ENCODE peak calls at places on chromosomes 5 and 9, in four cellular contexts. F is Ammon's horn; C is stimulated activated CD8-positive, alpha-beta memory T cell treated with anti-CD3 and anti-CD28 coated beads, Interleukin-2, amount 100 ng/mL, for 48 hours; T is activated effector memory CD4-positive, alpha-beta T cell treated with anti-CD3 and anti-CD28 coated beads, Interleukin-2, amount 50 U/mL, for 16 hours. V is an unnamed sample.

GRCh38 chr5:760363-761205 is 23.9 kb downstream of the ZDHHC11B start:
- DNase-seq in F (peak), C (no peak), T (peak), V (no peak)

GRCh38 chr9:653856-654387 is 187.6 kb upstream of the DMRT1 start:
- DNase-seq in F (no peak), C (no peak), T (no peak), V (no peak)

GRCh38 chr9:128945798-128946501 is 1.5 kb downstream of the DOLK start:
- DNase-seq in F (no peak), C (no peak), T (peak), V (no peak)

GRCh38 chr5:154211611-154212390 is 21.3 kb downstream of the GALNT10 start:
- DNase-seq in F (no peak), C (no peak), T (no peak), V (no peak)

GRCh38 chr5:77957-78804 is 13.8 kb upstream of the PLEKHG4B start:
- DNase-seq in F (no peak), C (peak), T (no peak), V (no peak)

GRCh38 chr5:5544094-5544663 is 121.7 kb downstream of the ICE1 start:
- DNase-seq in F (no peak), C (no peak), T (no peak), V (no peak)

GRCh38 chr5:16931334-16932110 is 4.6 kb downstream of the MYO10 start:
- DNase-seq in F (no peak), C (no peak), T (no peak), V (no peak)

GRCh38 chr9:114633452-114634089 is 22.5 kb downstream of the TMEM268 start:
- DNase-seq in F (no peak), C (no peak), T (no peak), V (no peak)

GRCh38 chr9:6557883-6558282 is 87.6 kb downstream of the GLDC start:
- DNase-seq in F (peak), C (no peak), T (no peak), V (peak)

GRCh38 chr5:56512314-56512996 is 279.3 kb upstream of the ANKRD55 start:
- DNase-seq in F (peak), C (no peak), T (no peak), V (no peak)

GRCh38 chr5:16568875-16569580 is 47.8 kb downstream of the RETREG1 start:
- DNase-seq in F (peak), C (no peak), T (no peak), V (peak)

GRCh38 chr5:33306758-33307157 is 134.0 kb upstream of the TARS1 start:
- DNase-seq in F (no peak), C (no peak), T (no peak), V (no peak)

GRCh38 chr5:122142480-122142879 is 13.1 kb downstream of the ZNF474 start:
- DNase-seq in F (no peak), C (no peak), T (no peak), V (no peak)

GRCh38 chr5:104998572-104998971 is 1436.0 kb upstream of the NUDT12 start:
- DNase-seq in F (no peak), C (no peak), T (no peak), V (no peak)

GRCh38 chr5:173989432-173990082 is 587 bp downstream of the C5orf47 start:
- DNase-seq in F (no peak), C (no peak), T (no peak), V (no peak)

V was measured in putamen.